ENCODE peak calls at places on chromosomes 6 and 20, in six cellular contexts. P is spleen, L is transverse colon, O is body of pancreas, M is SJSA1, K is upper lobe of left lung. T is an unnamed sample. For H3K9me3, H3K4me1 and H3K27me3, the result is how much of the 10 kb centered on the place peaks cover.

GRCh38 chr6:45504947-45505346 is 127.2 kb upstream of the SUPT3H start:
- DNase-seq in P (no peak), L (no peak), O (peak), M (peak), K (peak), T (peak)

GRCh38 chr6:79040083-79040482 is 38.0 kb downstream of the PHIP start:
- DNase-seq in P (no peak), L (no peak), O (no peak), M (no peak), K (no peak), T (no peak)

GRCh38 chr20:20003088-20003954 is 13.8 kb upstream of the NAA20 start:
- DNase-seq in P (no peak), L (peak), O (peak), M (no peak), K (no peak), T (no peak)

GRCh38 chr6:2843138-2843740 is 1.6 kb upstream of the SERPINB1 start:
- DNase-seq in P (no peak), L (no peak), O (no peak), M (no peak), K (no peak), T (no peak)

GRCh38 chr6:142842423-142843261 is 102.3 kb downstream of the HIVEP2 start:
- DNase-seq in P (no peak), L (no peak), O (no peak), M (no peak), K (no peak), T (peak)

GRCh38 chr6:797479-798077 is 104.6 kb upstream of the EXOC2 start:
- DNase-seq in P (no peak), L (peak), O (peak), M (peak), K (no peak), T (peak)

GRCh38 chr20:62627901-62628612 is 14.2 kb upstream of the SLCO4A1 start:
- DNase-seq in P (no peak), L (no peak), O (no peak), M (peak), K (no peak), T (no peak)

GRCh38 chr6:10414766-10415592 is at the start of gene TFAP2A:
- DNase-seq in P (no peak), L (no peak), O (no peak), M (peak), K (no peak), T (peak)

GRCh38 chr20:37943501-37944455 is 40.9 kb downstream of the VSTM2L start:
- DNase-seq in P (no peak), L (no peak), O (no peak), M (peak), K (peak), T (peak)

GRCh38 chr6:26286168-26286854 is 78.7 kb upstream of the BTN3A2 start:
- DNase-seq in P (peak), L (peak), O (peak), M (no peak), K (peak), T (peak)

GRCh38 chr20:9807176-9807575 is 31.7 kb downstream of the PAK5 start:
- DNase-seq in P (no peak), L (no peak), O (no peak), M (no peak), K (no peak), T (no peak)

GRCh38 chr6:152946484-152946883 is 36.4 kb downstream of the FBXO5 start:
- DNase-seq in P (no peak), L (no peak), O (no peak), M (no peak), K (no peak), T (no peak)

GRCh38 chr6:1616556-1617463 is 7.1 kb downstream of the FOXC1 start:
- DNase-seq in P (no peak), L (no peak), O (no peak), M (no peak), K (no peak), T (peak)

GRCh38 chr6:27605401-27606342 is 132.8 kb upstream of the ZNF184 start:
- DNase-seq in P (no peak), L (no peak), O (no peak), M (peak), K (no peak), T (peak)

GRCh38 chr6:41748102-41748477 is 893 bp upstream of the PGC start:
- DNase-seq in P (peak), L (no peak), O (no peak), M (no peak), K (peak), T (no peak)

GRCh38 chr20:62027116-62027515 is 38.6 kb downstream of the TAF4 start:
- DNase-seq in P (no peak), L (no peak), O (no peak), M (no peak), K (no peak), T (peak)

GRCh38 chr6:14664112-14664592 is 546.6 kb downstream of the CD83 start:
- DNase-seq in P (peak), L (no peak), O (no peak), M (no peak), K (no peak), T (no peak)

GRCh38 chr20:32920530-32921298 is 62.0 kb downstream of the EFCAB8 start:
- DNase-seq in P (no peak), L (no peak), O (no peak), M (peak), K (no peak), T (no peak)

GRCh38 chr20:1811621-1812498 is 83.3 kb upstream of the SIRPA start:
- DNase-seq in P (no peak), L (no peak), O (peak), M (no peak), K (no peak), T (no peak)

GRCh38 chr6:133551847-133552331 is 310.7 kb downstream of the EYA4 start:
- DNase-seq in P (no peak), L (peak), O (no peak), M (peak), K (peak), T (peak)

GRCh38 chr6:161917645-161918044 is 643.8 kb upstream of the AGPAT4 start:
- DNase-seq in P (no peak), L (no peak), O (no peak), M (no peak), K (no peak), T (no peak)

GRCh38 chr6:16354692-16355091 is 116.3 kb downstream of the GMPR start:
- DNase-seq in P (no peak), L (no peak), O (no peak), M (no peak), K (no peak), T (no peak)

GRCh38 chr20:62305765-62306431 is 3.1 kb downstream of the ADRM1 start:
- DNase-seq in P (no peak), L (no peak), O (no peak), M (no peak), K (no peak), T (peak)

GRCh38 chr6:113847435-113847834 is 9.7 kb upstream of the MARCKS start:
- DNase-seq in P (no peak), L (no peak), O (no peak), M (no peak), K (no peak), T (peak)

GRCh38 chr6:26017567-26017966 is 55.0 kb downstream of the TRIM38 start:
- DNase-seq in P (peak), L (peak), O (peak), M (no peak), K (peak), T (peak)

GRCh38 chr6:111981441-111981840 is 72.5 kb upstream of the CCN6 start:
- DNase-seq in P (no peak), L (no peak), O (no peak), M (no peak), K (no peak), T (no peak)

GRCh38 chr20:33909331-33909921 is 84.3 kb upstream of the RALY start:
- DNase-seq in P (no peak), L (no peak), O (peak), M (peak), K (peak), T (peak)

GRCh38 chr6:20684474-20684873 is 150.2 kb downstream of the CDKAL1 start:
- DNase-seq in P (no peak), L (no peak), O (no peak), M (no peak), K (no peak), T (no peak)

GRCh38 chr20:9458075-9458818 is 56.1 kb upstream of the LAMP5 start:
- DNase-seq in P (no peak), L (no peak), O (peak), M (no peak), K (no peak), T (no peak)

GRCh38 chr20:63940472-63941266 is 15.5 kb downstream of the UCKL1 start:
- DNase-seq in P (peak), L (no peak), O (no peak), M (no peak), K (no peak), T (peak)

GRCh38 chr20:15674253-15675145 is 898.7 kb downstream of the KIF16B start:
- DNase-seq in P (no peak), L (no peak), O (no peak), M (no peak), K (no peak), T (peak)
- H3K9me3 ChIP-seq in P (under half), L (under half), O (under half), M (under half), K (under half), T (under half)

GRCh38 chr6:18392346-18392877 is 5.3 kb downstream of the RNF144B start:
- DNase-seq in P (no peak), L (no peak), O (no peak), M (no peak), K (no peak), T (no peak)
- H3K4me1 ChIP-seq in P (half or more), L (under half), O (under half), M (half or more), K (under half), T (half or more)

DNA sequence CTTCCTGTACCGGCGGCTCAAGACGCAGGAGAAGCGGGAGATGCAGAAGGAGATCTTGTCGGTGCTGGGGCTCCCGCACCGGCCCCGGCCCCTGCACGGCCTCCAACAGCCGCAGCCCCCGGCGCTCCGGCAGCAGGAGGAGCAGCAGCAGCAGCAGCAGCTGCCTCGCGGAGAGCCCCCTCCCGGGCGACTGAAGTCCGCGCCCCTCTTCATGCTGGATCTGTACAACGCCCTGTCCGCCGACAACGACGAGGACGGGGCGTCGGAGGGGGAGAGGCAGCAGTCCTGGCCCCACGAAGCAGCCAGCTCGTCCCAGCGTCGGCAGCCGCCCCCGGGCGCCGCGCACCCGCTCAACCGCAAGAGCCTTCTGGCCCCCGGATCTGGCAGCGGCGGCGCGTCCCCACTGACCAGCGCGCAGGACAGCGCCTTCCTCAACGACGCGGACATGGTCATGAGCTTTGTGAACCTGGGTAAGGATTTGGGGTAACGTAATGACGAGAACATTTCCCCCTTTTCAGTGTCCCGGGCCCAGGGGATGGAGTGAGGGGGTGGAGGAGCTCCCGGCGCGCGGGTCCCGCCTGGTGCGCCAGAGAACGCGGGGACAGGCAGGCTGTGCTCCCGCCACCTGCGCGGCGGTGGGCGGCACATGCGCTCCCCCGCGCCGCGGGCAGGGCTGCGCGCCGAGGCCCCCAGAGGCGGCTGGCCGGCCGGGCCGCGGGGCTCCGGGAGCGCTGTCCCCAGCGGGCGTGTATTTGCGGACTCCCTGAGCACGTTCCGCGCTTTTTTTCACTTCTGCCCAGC is 1.5 kb downstream of the BMP6 start:
- DNase-seq in P (peak), L (no peak), O (no peak), M (no peak), K (no peak), T (peak)
- H3K27me3 ChIP-seq in P (half or more), L (half or more), O (under half), M (under half), K (under half), T (under half)

GRCh38 chr6:106805771-106806170 is 168.8 kb downstream of the CD24 start:
- DNase-seq in P (no peak), L (no peak), O (no peak), M (no peak), K (no peak), T (no peak)

GRCh38 chr6:106811088-106811686 is 163.3 kb downstream of the CD24 start:
- DNase-seq in P (no peak), L (no peak), O (no peak), M (no peak), K (no peak), T (no peak)

GRCh38 chr6:106808758-106809157 is 165.8 kb downstream of the CD24 start:
- DNase-seq in P (no peak), L (no peak), O (no peak), M (no peak), K (no peak), T (no peak)

GRCh38 chr6:106805017-106805335 is 169.6 kb downstream of the CD24 start:
- DNase-seq in P (no peak), L (no peak), O (no peak), M (no peak), K (no peak), T (no peak)

DNA sequence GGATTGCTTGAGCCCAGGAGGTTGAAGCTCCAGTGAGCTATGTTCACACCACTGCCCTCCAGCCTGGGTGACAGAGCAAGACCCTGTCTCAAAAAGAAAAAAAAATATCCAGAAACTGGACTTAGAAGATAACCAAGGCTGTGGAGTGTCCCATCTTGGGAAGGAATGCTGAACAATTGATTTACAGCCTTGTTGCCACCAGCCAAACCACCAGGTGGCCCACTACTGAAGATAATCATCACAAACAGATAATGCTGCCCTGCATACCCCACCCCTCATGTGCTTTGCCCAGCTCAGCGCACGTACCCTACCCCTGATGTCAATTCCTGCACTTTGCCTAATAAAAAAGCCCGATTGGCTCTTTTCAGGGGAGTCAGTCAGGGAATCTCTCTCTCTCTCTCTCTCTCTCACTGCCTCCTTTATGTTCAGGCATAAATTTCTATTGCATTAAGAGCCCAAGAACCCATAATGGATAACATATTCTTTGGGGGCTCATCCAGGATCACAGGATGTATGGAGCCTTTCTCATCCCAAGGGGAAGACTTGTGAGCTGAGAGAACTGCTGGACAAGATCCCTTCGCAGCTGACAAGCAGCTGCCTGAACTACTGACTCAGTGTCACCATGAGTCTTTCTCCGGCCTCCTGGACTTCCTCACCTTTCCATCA is 166.4 kb downstream of the CD24 start:
- DNase-seq in P (no peak), L (no peak), O (no peak), M (no peak), K (no peak), T (no peak)
- H3K9me3 ChIP-seq in P (under half), L (half or more), O (under half), M (under half), K (under half), T (under half)

GRCh38 chr20:49616154-49617007 is 48.4 kb upstream of the PTGIS start:
- DNase-seq in P (peak), L (no peak), O (no peak), M (no peak), K (no peak), T (no peak)

GRCh38 chr20:49612127-49612738 is 44.3 kb upstream of the PTGIS start:
- DNase-seq in P (no peak), L (peak), O (peak), M (no peak), K (no peak), T (no peak)

GRCh38 chr20:49618289-49618688 is 50.4 kb upstream of the PTGIS start:
- DNase-seq in P (peak), L (no peak), O (peak), M (no peak), K (no peak), T (no peak)

GRCh38 chr20:49614338-49615050 is 46.6 kb upstream of the PTGIS start:
- DNase-seq in P (peak), L (no peak), O (no peak), M (no peak), K (no peak), T (no peak)

GRCh38 chr20:49615401-49616153 is 47.6 kb upstream of the PTGIS start:
- DNase-seq in P (peak), L (peak), O (peak), M (no peak), K (no peak), T (no peak)
- H3K4me1 ChIP-seq in P (under half), L (under half), O (under half), M (under half), K (under half), T (under half)

T was measured in osteoblast.